ENCODE peak calls at places on chromosomes 6 and 20, in five cellular contexts. V is ovary, B is SK-N-SH, G is pancreas, W is BE2C. O is an unnamed sample.
A peak's percentile ranks its signal among the peaks of the same experiment; 100 is the strongest.

GRCh38 chr6:128725271-128726233 is 157.4 kb upstream of the LAMA2 start:
- DNase-seq in V (no peak), G (no peak), B (peak; percentile 5), W (peak; percentile 40), O (no peak)

GRCh38 chr20:2217857-2218529 is 77.8 kb upstream of the TGM3 start:
- DNase-seq in B (no peak), W (no peak), G (no peak), V (no peak), O (no peak)

GRCh38 chr6:2021713-2022125 is 223.7 kb downstream of the GMDS start:
- DNase-seq in B (no peak), V (peak; percentile 49), W (peak; percentile 56), G (peak; percentile 64), O (peak; percentile 82)

GRCh38 chr6:135236732-135237131 is 55.6 kb downstream of the MYB start:
- DNase-seq in V (no peak), W (no peak), B (no peak), G (no peak), O (no peak)

GRCh38 chr6:137852346-137852745 is 14.7 kb upstream of the TNFAIP3 start:
- DNase-seq in W (no peak), G (no peak), V (no peak), B (no peak), O (no peak)

GRCh38 chr6:131831392-131831791 is 23.6 kb downstream of the ENPP1 start:
- DNase-seq in V (no peak), G (no peak), B (no peak), W (no peak), O (no peak)

GRCh38 chr6:47752801-47753200 is 29.0 kb upstream of the OPN5 start:
- DNase-seq in G (no peak), W (no peak), V (no peak), B (no peak), O (no peak)

GRCh38 chr6:75334266-75335040 is 49.9 kb upstream of the TMEM30A start:
- DNase-seq in W (peak; percentile 11), V (no peak), B (no peak), G (no peak), O (no peak)

GRCh38 chr6:116616757-116617093 is 446 bp downstream of the RSPH4A start:
- DNase-seq in V (peak; percentile 44), G (no peak), B (peak; percentile 16), W (peak; percentile 11), O (no peak)

GRCh38 chr6:152828431-152828830 is 77.8 kb downstream of the VIP start:
- DNase-seq in B (peak; percentile 44), G (no peak), W (peak; percentile 39), V (no peak), O (no peak)

GRCh38 chr6:111566873-111567517 is 38.7 kb downstream of the TRAF3IP2 start:
- DNase-seq in G (no peak), W (peak; percentile 67), B (peak; percentile 51), V (no peak), O (no peak)

GRCh38 chr6:114218421-114218820 is 124.4 kb downstream of the HS3ST5 start:
- DNase-seq in B (no peak), G (no peak), V (no peak), W (no peak), O (no peak)
- H3K4me3 ChIP-seq in B (no peak overlapping the region), G (no peak overlapping the region), V (no peak overlapping the region), W (no peak overlapping the region), O (no peak overlapping the region)

GRCh38 chr20:29878777-29879442 is 1378.6 kb upstream of the DEFB115 start:
- DNase-seq in W (peak; percentile 18), G (peak; percentile 65), V (no peak), B (peak; percentile 26), O (no peak)

GRCh38 chr20:29874476-29875202 is 1382.8 kb upstream of the DEFB115 start:
- DNase-seq in W (no peak), V (no peak), G (peak; percentile 31), B (peak; percentile 36), O (no peak)

GRCh38 chr20:29873946-29874345 is 1383.5 kb upstream of the DEFB115 start:
- DNase-seq in B (peak; percentile 61), W (peak; percentile 69), G (peak; percentile 86), V (no peak), O (peak; percentile 47)

GRCh38 chr20:29876911-29877285 is 1380.6 kb upstream of the DEFB115 start:
- DNase-seq in B (peak; percentile 25), W (no peak), V (no peak), G (peak; percentile 59), O (no peak)

DNA sequence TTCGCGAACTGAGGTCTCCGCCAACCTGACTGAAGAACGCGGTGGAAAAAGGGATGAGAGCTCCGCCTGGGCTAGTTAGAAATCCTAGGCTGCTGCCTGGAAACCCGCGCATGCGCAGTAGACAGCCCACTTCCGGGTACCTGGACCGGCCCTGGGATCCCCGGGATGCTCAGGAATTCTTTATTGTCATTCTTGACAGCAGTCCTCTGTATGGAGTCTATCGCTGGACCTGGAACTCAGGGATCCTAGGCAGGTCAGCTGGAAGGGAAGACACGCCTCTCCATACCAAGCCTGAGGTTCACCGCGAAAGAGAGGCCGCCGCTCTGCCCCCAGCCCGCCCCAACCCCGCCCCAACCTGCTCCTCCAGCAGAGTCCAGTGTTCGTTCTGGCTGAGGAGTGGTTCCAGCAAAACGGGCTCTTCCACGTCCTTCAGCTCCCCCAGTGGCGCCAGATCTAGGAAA is 1379.2 kb upstream of the DEFB115 start:
- DNase-seq in V (no peak), G (peak; percentile 66), B (peak; percentile 93), W (peak; percentile 73), O (no peak)
- H3K9me3 ChIP-seq in V (peaks cover 4% of the 10 kb centered on the region), G (no peaks in the 10 kb centered on the region), B (peaks cover 3% of the 10 kb centered on the region), W (no peaks in the 10 kb centered on the region), O (peaks cover 9% of the 10 kb centered on the region)

GRCh38 chr6:119201486-119201885 is 123.0 kb upstream of the FAM184A start:
- DNase-seq in V (no peak), B (no peak), W (no peak), G (no peak), O (no peak)
- H3K36me3 ChIP-seq in V (no peaks in the 10 kb centered on the region), B (peaks cover 9% of the 10 kb centered on the region), W (peaks cover 56% of the 10 kb centered on the region), G (peaks cover 5% of the 10 kb centered on the region), O (peaks cover 34% of the 10 kb centered on the region)

GRCh38 chr20:23289724-23290395 is 60.7 kb upstream of the NXT1 start:
- DNase-seq in V (no peak), G (no peak), B (no peak), W (no peak), O (peak; percentile 16)
- H3K4me3 ChIP-seq in V (no peak overlapping the region), G (no peak overlapping the region), B (no peak overlapping the region), W (no peak overlapping the region), O (no peak overlapping the region)

GRCh38 chr6:25125736-25126135 is 153.4 kb upstream of the CARMIL1 start:
- DNase-seq in W (no peak), B (no peak), V (peak; percentile 60), G (no peak), O (no peak)

GRCh38 chr6:25133479-25133878 is 145.7 kb upstream of the CARMIL1 start:
- DNase-seq in W (no peak), B (no peak), G (no peak), V (no peak), O (no peak)

GRCh38 chr6:25132934-25133333 is 146.2 kb upstream of the CARMIL1 start:
- DNase-seq in W (no peak), G (no peak), B (no peak), V (no peak), O (no peak)

GRCh38 chr6:25127433-25127832 is 151.7 kb upstream of the CARMIL1 start:
- DNase-seq in B (no peak), W (no peak), V (no peak), G (no peak), O (no peak)

DNA sequence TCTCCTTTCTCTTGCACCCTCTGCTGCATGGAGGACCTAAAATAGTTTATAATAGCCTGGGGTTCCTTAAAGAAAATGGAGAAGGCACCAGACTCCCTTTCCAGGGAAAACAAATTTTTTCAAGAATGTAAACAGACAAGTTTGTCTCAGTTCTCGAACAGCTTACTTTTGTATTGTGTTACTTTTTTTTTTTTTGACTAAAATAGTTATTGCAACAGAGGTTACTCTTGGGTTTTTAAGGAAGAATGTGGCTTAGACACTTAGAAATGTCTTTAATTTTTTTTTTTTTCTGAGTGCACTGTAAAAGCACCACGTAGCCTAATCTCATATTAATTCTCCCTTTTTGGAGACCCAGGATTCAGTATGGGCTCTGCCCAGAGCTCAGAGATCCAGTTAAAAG is 148.7 kb upstream of the CARMIL1 start:
- DNase-seq in B (no peak), W (no peak), V (no peak), G (no peak), O (no peak)
- H3K9me3 ChIP-seq in B (peaks cover 13% of the 10 kb centered on the region), W (peaks cover 6% of the 10 kb centered on the region), V (no peaks in the 10 kb centered on the region), G (no peaks in the 10 kb centered on the region), O (no peaks in the 10 kb centered on the region)

O was measured in tibial artery.